ENCODE peak calls at places on chromosomes 1 and 21, in eight cellular contexts. O is GM13976, W is cardiac muscle cell, S is HFF-Myc, R is mucosa of descending colon, X is endothelial cell, G is dorsolateral prefrontal cortex, B is breast epithelium. I is an unnamed sample.

GRCh38 chr1:221708987-221709386 is 32.9 kb downstream of the DUSP10 start:
- DNase-seq in W (no peak), R (no peak), O (peak), B (no peak), G (peak), S (no peak), X (no peak), I (peak)

GRCh38 chr1:172429324-172430127 is 9.0 kb downstream of the C1orf105 start:
- DNase-seq in B (no peak), W (peak), G (no peak), X (peak), S (peak), R (no peak), O (peak), I (peak)

GRCh38 chr1:53145942-53146708 is 3.7 kb upstream of the SLC1A7 start:
- DNase-seq in R (peak), S (peak), B (no peak), O (no peak), W (peak), G (no peak), X (no peak), I (peak)

GRCh38 chr1:15417365-15417934 is 7.8 kb downstream of the EFHD2 start:
- DNase-seq in R (peak), W (no peak), O (peak), G (no peak), X (no peak), S (peak), B (no peak), I (no peak)

GRCh38 chr1:114712987-114713386 is 3.6 kb downstream of the NRAS start:
- DNase-seq in W (no peak), X (no peak), O (no peak), S (no peak), R (peak), G (no peak), B (no peak), I (no peak)

GRCh38 chr21:15063821-15064575 is 802 bp downstream of the NRIP1 start:
- DNase-seq in R (peak), W (peak), X (peak), O (peak), S (no peak), B (peak), G (peak), I (peak)

GRCh38 chr1:201739492-201740085 is 89.4 kb upstream of the IPO9 start:
- DNase-seq in R (peak), X (peak), B (peak), S (no peak), W (peak), G (peak), O (peak), I (no peak)

GRCh38 chr1:53752281-53752680 is 13.3 kb upstream of the GLIS1 start:
- DNase-seq in S (no peak), X (no peak), W (no peak), G (no peak), R (no peak), B (no peak), O (no peak), I (no peak)

GRCh38 chr1:187762109-187762508 is 933.4 kb downstream of the PLA2G4A start:
- DNase-seq in B (no peak), G (no peak), W (peak), R (no peak), X (no peak), O (no peak), S (no peak), I (no peak)

GRCh38 chr1:212514056-212514614 is 81.4 kb downstream of the NENF start:
- DNase-seq in G (no peak), B (no peak), S (peak), O (peak), R (peak), X (no peak), W (no peak), I (peak)

GRCh38 chr21:45894891-45895777 is 86.4 kb upstream of the COL6A1 start:
- DNase-seq in W (no peak), X (no peak), S (no peak), O (no peak), R (no peak), B (no peak), G (no peak), I (no peak)

GRCh38 chr1:4969556-4970129 is 315.2 kb downstream of the AJAP1 start:
- DNase-seq in S (no peak), X (no peak), R (no peak), G (no peak), W (no peak), O (no peak), B (no peak), I (no peak)

DNA sequence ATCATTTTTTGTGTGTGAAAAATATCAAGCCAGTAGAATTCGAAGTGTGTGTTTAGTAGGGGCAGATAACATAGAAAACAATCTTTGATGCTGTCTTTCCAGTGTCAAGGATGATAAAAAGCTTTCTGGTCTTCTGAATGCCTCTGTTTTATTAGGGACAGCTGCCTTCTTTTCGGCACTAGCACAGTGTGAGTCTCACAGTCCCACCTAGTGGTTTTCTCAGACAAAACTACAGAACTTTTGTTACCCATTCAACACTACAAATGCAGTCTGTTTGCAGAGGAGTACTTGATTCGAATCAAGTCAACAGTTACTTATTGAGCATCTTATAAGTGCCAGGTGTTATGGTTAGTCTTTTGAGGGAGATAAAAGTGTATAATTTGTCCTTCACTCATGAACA is 30.6 kb upstream of the MCOLN3 start:
- DNase-seq in X (no peak), R (no peak), S (no peak), W (peak), B (no peak), O (peak), G (no peak), I (no peak)
- TF ChIP-seq CTCF in X (no peak), R (no peak), S (peak), W (peak), B (no peak), O (peak), G (no peak), I (no peak)

GRCh38 chr1:88683848-88684481 is at the start of gene PKN2:
- DNase-seq in X (peak), R (peak), G (peak), S (peak), B (peak), O (peak), W (peak), I (peak)
- TF ChIP-seq CTCF in X (peak), R (peak), G (no peak), S (no peak), B (peak), O (peak), W (peak), I (no peak)

GRCh38 chr1:3911981-3912808 is 12.1 kb upstream of the C1orf174 start:
- DNase-seq in W (no peak), O (no peak), X (no peak), B (no peak), R (no peak), G (peak), S (no peak), I (no peak)

GRCh38 chr1:3911521-3911845 is 11.4 kb upstream of the C1orf174 start:
- DNase-seq in G (no peak), B (no peak), X (no peak), S (no peak), W (no peak), R (no peak), O (no peak), I (no peak)

GRCh38 chr1:3909615-3910014 is 9.5 kb upstream of the C1orf174 start:
- DNase-seq in R (no peak), O (no peak), W (no peak), S (no peak), B (no peak), G (no peak), X (no peak), I (no peak)

GRCh38 chr1:3910049-3910731 is 10.1 kb upstream of the C1orf174 start:
- DNase-seq in W (no peak), X (no peak), O (no peak), B (no peak), R (no peak), G (no peak), S (no peak), I (no peak)

DNA sequence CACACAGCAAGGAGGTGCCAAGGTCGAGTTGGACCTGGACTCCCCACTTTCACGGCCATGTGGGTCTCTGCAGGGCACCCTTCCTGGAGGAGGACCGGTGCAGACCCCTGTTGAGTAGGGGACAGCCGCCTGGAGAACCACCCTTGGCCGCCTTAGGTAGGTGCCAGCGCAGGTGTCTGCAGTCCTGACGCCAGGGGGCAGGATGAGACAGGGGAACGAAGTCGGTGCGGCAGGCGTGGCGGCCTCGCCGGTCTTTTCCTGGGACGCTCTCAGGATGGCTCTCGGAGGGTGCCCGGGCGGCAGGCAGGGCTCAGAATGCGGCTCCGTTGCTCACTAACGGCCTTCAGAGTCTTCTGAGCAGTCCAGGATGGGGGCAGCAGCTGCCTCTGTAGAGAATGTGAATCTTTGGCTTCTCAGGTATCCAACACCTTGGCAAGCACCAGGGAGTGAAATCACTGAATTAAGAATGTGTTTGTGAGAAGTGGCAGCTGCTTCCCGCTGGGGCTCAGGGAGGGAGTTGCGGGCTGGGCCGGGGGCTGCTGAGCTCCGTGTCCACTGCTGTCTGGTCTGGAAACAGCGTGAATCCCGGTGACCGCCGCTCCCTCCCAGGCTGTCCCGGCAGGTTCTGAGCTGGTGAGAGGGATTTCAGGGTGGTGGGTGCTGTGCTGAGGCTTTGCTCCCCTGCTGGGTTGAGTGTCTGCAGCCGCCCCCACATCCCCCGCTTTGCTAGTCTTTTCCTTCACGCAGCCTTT is 10.9 kb upstream of the C1orf174 start:
- DNase-seq in G (peak), R (peak), W (peak), O (peak), X (peak), B (peak), S (no peak), I (peak)
- TF ChIP-seq CTCF in G (peak), R (peak), W (peak), O (peak), X (peak), B (peak), S (peak), I (peak)

GRCh38 chr1:6178751-6179563 is 1.2 kb downstream of the CHD5 start:
- DNase-seq in W (peak), G (no peak), X (no peak), R (peak), O (no peak), S (no peak), B (no peak), I (no peak)
- TF ChIP-seq CTCF in W (no peak), G (no peak), X (no peak), R (no peak), O (no peak), S (no peak), B (no peak), I (no peak)

GRCh38 chr1:1858382-1859086 is 32.4 kb downstream of the GNB1 start:
- DNase-seq in R (peak), X (peak), W (peak), O (peak), S (peak), G (peak), B (no peak), I (peak)
- TF ChIP-seq CTCF in R (no peak), X (no peak), W (peak), O (no peak), S (peak), G (no peak), B (no peak), I (peak)

DNA sequence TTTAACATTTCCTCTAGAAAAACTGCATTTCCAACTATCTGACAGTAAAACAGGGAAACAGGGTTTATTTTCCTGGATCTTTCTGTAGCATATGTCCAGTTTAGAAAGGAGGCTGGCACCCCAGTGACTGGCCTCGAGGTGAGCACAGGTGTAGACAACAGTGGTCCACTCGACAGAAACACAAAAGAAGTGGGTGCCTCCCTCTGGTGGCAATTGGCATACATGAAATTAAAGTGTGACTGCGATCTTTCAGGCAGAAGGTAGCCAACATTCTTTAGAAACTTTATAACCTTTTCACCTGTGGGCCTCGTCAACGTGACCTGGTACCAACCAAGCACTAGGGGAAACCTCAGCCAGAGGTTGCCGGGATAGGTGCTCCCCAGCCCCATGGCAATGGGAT is 44.0 kb downstream of the PCP4 start:
- DNase-seq in G (no peak), B (no peak), W (no peak), R (no peak), X (no peak), O (no peak), S (no peak), I (no peak)
- TF ChIP-seq CTCF in G (peak), B (no peak), W (no peak), R (no peak), X (peak), O (no peak), S (no peak), I (peak)

GRCh38 chr1:42403880-42404400 is 23.3 kb downstream of the RIMKLA start:
- DNase-seq in S (no peak), O (no peak), W (peak), G (no peak), B (no peak), X (no peak), R (no peak), I (no peak)
- TF ChIP-seq CTCF in S (no peak), O (no peak), W (no peak), G (no peak), B (no peak), X (no peak), R (no peak), I (no peak)

GRCh38 chr1:21072721-21073120 is 104.0 kb downstream of the EIF4G3 start:
- DNase-seq in X (no peak), G (no peak), R (no peak), W (no peak), B (no peak), S (no peak), O (no peak), I (no peak)
- TF ChIP-seq CTCF in X (no peak), G (no peak), R (no peak), W (no peak), B (no peak), S (no peak), O (no peak), I (no peak)

I was measured in BE2C.